ENCODE peak calls at places on chromosomes 13 and 19, in five cellular contexts. H is retinal pigment epithelial cell, X is nephron progenitor cell, Z is epithelial cell of esophagus, W is H1. I is an unnamed sample.
A peak's percentile ranks its signal among the peaks of the same experiment; 100 is the strongest.

GRCh38 chr19:2274937-2275535 is 6.9 kb downstream of the PEAK3 start:
- DNase-seq in H (no peak), X (peak; percentile 64), Z (peak; percentile 66), W (peak; percentile 84), I (no peak)

GRCh38 chr19:45428385-45429231 is 4.9 kb upstream of the ERCC1 start:
- DNase-seq in H (no peak), X (peak; percentile 73), Z (no peak), W (peak; percentile 85), I (no peak)

GRCh38 chr13:37349916-37350315 is 244.5 kb upstream of the CSNK1A1L start:
- DNase-seq in H (no peak), X (no peak), Z (no peak), W (no peak), I (no peak)

GRCh38 chr13:38099751-38100150 is 230.2 kb upstream of the TRPC4 start:
- DNase-seq in H (no peak), X (no peak), Z (no peak), W (no peak), I (no peak)

GRCh38 chr13:33697936-33698335 is 120.0 kb upstream of the RFC3 start:
- DNase-seq in H (no peak), X (no peak), Z (no peak), W (no peak), I (no peak)

GRCh38 chr13:21683034-21683733 is 12.3 kb downstream of the FGF9 start:
- DNase-seq in H (no peak), X (no peak), Z (peak; percentile 97), W (no peak), I (no peak)

GRCh38 chr13:85603735-85604134 is 195.5 kb downstream of the SLITRK6 start:
- DNase-seq in H (no peak), X (no peak), Z (no peak), W (no peak), I (no peak)

GRCh38 chr19:1027020-1027952 is 878 bp downstream of the CNN2 start:
- DNase-seq in H (no peak), X (no peak), Z (peak; percentile 49), W (no peak), I (no peak)

GRCh38 chr19:11142528-11143171 is 12.9 kb downstream of the SPC24 start:
- DNase-seq in H (peak; percentile 87), X (peak; percentile 40), Z (peak; percentile 83), W (no peak), I (peak; percentile 87)

GRCh38 chr13:44333950-44334675 is 39.5 kb upstream of the SERP2 start:
- DNase-seq in H (no peak), X (no peak), Z (no peak), W (no peak), I (no peak)

GRCh38 chr19:27974082-27974513 is 1238.9 kb downstream of the UQCRFS1 start:
- DNase-seq in H (peak; percentile 72), X (peak; percentile 54), Z (peak; percentile 8), W (peak; percentile 52), I (no peak)

GRCh38 chr19:32566246-32566830 is 14.7 kb upstream of the PDCD5 start:
- DNase-seq in H (no peak), X (no peak), Z (no peak), W (no peak), I (no peak)

GRCh38 chr19:57280913-57281425 is 684 bp downstream of the ZNF460 start:
- DNase-seq in H (no peak), X (no peak), Z (peak; percentile 16), W (no peak), I (no peak)

GRCh38 chr19:46713781-46714522 is 3.0 kb downstream of the PRKD2 start:
- DNase-seq in H (no peak), X (peak; percentile 65), Z (peak; percentile 89), W (peak; percentile 89), I (peak; percentile 84)

GRCh38 chr19:33290956-33291622 is 11.2 kb downstream of the CEBPA start:
- DNase-seq in H (no peak), X (no peak), Z (peak; percentile 89), W (no peak), I (no peak)

GRCh38 chr13:93248627-93249047 is 22.0 kb downstream of the GPC6 start:
- DNase-seq in H (peak; percentile 61), X (peak; percentile 46), Z (peak; percentile 49), W (no peak), I (no peak)

GRCh38 chr19:30792561-30793505 is 420.6 kb downstream of the ZNF536 start:
- DNase-seq in H (no peak), X (no peak), Z (no peak), W (peak; percentile 6), I (no peak)

GRCh38 chr13:100338265-100338664 is 249.4 kb downstream of the PCCA start:
- DNase-seq in H (no peak), X (no peak), Z (no peak), W (no peak), I (no peak)

GRCh38 chr13:112813552-112813951 is 123.7 kb downstream of the ATP11A start:
- DNase-seq in H (no peak), X (no peak), Z (no peak), W (no peak), I (no peak)

GRCh38 chr13:44306401-44307192 is 67.0 kb upstream of the SERP2 start:
- DNase-seq in H (peak; percentile 92), X (peak; percentile 18), Z (peak; percentile 98), W (peak; percentile 57), I (no peak)

GRCh38 chr13:99468971-99469545 is 32.2 kb upstream of the TM9SF2 start:
- DNase-seq in H (no peak), X (no peak), Z (peak; percentile 20), W (no peak), I (no peak)

GRCh38 chr19:2054763-2055162 is 3.7 kb upstream of the MKNK2 start:
- DNase-seq in H (no peak), X (no peak), Z (no peak), W (no peak), I (no peak)

GRCh38 chr19:45758921-45759320 is 10.1 kb downstream of the SIX5 start:
- DNase-seq in H (no peak), X (no peak), Z (no peak), W (no peak), I (no peak)

GRCh38 chr19:13053761-13054604 is 48.7 kb downstream of the LYL1 start:
- DNase-seq in H (peak; percentile 97), X (peak; percentile 66), Z (peak; percentile 33), W (no peak), I (peak; percentile 44)

GRCh38 chr19:46791944-46792343 is 3.5 kb upstream of the SLC1A5 start:
- DNase-seq in H (no peak), X (no peak), Z (no peak), W (no peak), I (no peak)

GRCh38 chr19:31312004-31312403 is 37.2 kb downstream of the TSHZ3 start:
- DNase-seq in H (no peak), X (no peak), Z (peak; percentile 10), W (no peak), I (no peak)

GRCh38 chr19:4619668-4620294 is 19.5 kb upstream of the TNFAIP8L1 start:
- DNase-seq in H (no peak), X (no peak), Z (no peak), W (no peak), I (no peak)

GRCh38 chr19:4624301-4624700 is 15.0 kb upstream of the TNFAIP8L1 start:
- DNase-seq in H (no peak), X (no peak), Z (no peak), W (no peak), I (no peak)

GRCh38 chr19:4620675-4621074 is 18.6 kb upstream of the TNFAIP8L1 start:
- DNase-seq in H (no peak), X (no peak), Z (no peak), W (no peak), I (no peak)

GRCh38 chr19:4622695-4623421 is 16.5 kb upstream of the TNFAIP8L1 start:
- DNase-seq in H (no peak), X (peak; percentile 38), Z (no peak), W (no peak), I (no peak)

DNA sequence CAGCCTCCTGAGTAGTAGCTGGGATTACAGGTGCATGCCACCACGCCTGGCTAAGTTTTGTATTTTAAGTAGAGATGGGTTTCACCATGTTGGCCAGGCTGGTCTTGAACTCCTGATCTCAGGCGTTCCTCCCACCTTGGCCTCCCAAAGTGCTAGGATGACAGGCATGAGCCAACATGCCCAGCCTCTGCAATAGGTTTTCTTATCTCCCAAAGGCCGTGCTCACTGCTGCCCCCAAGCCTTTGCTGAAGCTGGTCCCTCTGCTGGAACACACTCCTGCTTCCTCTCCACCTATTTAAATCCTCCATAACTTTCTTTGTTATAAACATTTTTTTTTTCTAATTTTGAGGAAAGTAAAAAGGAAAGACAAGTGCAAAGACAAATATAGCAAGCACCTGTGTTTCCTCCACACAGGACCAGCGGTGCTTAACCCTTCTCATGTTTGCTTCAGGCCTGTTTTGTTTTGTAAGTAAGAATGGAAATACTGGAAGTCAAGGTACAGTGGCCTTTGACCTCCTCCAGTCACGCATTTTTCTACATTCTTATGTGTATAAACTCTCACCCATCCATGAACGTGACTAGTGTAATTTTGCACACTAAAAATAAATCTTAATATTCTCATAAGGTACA is 14.5 kb upstream of the TNFAIP8L1 start:
- DNase-seq in H (no peak), X (peak; percentile 30), Z (peak; percentile 47), W (no peak), I (no peak)
- TF ChIP-seq CTCF in H (peak; percentile 61), X (no peak), Z (peak; percentile 38), W (peak; percentile 54), I (no peak)

GRCh38 chr19:9883231-9883758 is 48.2 kb downstream of the PIN1 start:
- DNase-seq in H (no peak), X (peak; percentile 25), Z (peak; percentile 54), W (no peak), I (no peak)
- TF ChIP-seq CTCF in H (no peak), X (no peak), Z (no peak), W (no peak), I (no peak)

GRCh38 chr13:19153782-19154450 is 27.7 kb downstream of the TUBA3C start:
- DNase-seq in H (no peak), X (no peak), Z (no peak), W (no peak), I (no peak)
- TF ChIP-seq CTCF in H (no peak), X (no peak), Z (no peak), W (no peak), I (no peak)

GRCh38 chr19:41706741-41707501 is 1.5 kb upstream of the CEACAM5 start:
- DNase-seq in H (no peak), X (no peak), Z (peak; percentile 58), W (peak; percentile 73), I (no peak)
- TF ChIP-seq CTCF in H (peak; percentile 63), X (no peak), Z (peak; percentile 70), W (peak; percentile 51), I (no peak)

GRCh38 chr19:29668746-29669609 is 3.7 kb downstream of the PLEKHF1 start:
- DNase-seq in H (no peak), X (no peak), Z (peak; percentile 28), W (no peak), I (no peak)

GRCh38 chr19:29667390-29667783 is 2.1 kb downstream of the PLEKHF1 start:
- DNase-seq in H (no peak), X (no peak), Z (no peak), W (no peak), I (peak; percentile 8)

GRCh38 chr19:29665826-29666633 is 769 bp downstream of the PLEKHF1 start:
- DNase-seq in H (no peak), X (peak; percentile 28), Z (peak; percentile 36), W (peak; percentile 71), I (no peak)

GRCh38 chr19:29666634-29667389 is 1.6 kb downstream of the PLEKHF1 start:
- DNase-seq in H (no peak), X (peak; percentile 62), Z (peak; percentile 43), W (peak; percentile 68), I (peak; percentile 49)

DNA sequence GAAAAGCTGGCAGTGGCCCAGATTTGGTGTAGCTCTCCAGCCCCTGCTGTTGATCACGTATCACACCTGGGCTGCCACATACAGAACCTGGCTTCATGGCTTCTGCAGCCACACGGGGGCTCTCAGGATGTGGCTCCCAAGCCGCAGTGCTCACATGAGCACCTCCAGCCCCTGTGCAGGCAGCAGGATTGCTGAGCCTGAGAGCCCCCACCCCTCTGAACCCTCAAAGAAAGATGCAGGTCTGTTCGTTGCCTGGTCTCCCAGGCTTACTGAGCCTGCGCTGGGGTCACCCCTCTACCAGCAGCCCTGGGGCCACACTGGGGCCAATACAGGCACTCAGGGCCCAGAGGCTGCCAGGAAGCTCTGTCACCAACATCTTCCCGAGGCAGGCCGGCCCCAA is 2.7 kb downstream of the PLEKHF1 start:
- DNase-seq in H (no peak), X (no peak), Z (no peak), W (no peak), I (no peak)
- TF ChIP-seq CTCF in H (no peak), X (no peak), Z (no peak), W (no peak), I (no peak)